ENCODE peak calls at places on chromosomes 7 and 10, in five cellular contexts. A is astrocyte of the spinal cord, G is cardiac muscle cell, T is HCT116, I is left ventricle myocardium inferior. X is an unnamed sample.

GRCh38 chr7:41733063-41733398 is 30.1 kb upstream of the INHBA start:
- DNase-seq in A (no peak), G (no peak), T (no peak), I (no peak), X (no peak)

GRCh38 chr10:30436200-30436599 is 2.2 kb downstream of the MAP3K8 start:
- DNase-seq in A (peak), G (peak), T (no peak), I (no peak), X (no peak)

GRCh38 chr7:43511029-43511428 is 71.9 kb upstream of the STK17A start:
- DNase-seq in A (no peak), G (no peak), T (no peak), I (no peak), X (no peak)

GRCh38 chr7:112938895-112939588 is 147.6 kb downstream of the GPR85 start:
- DNase-seq in A (peak), G (peak), T (no peak), I (peak), X (no peak)

GRCh38 chr7:21980921-21981320 is 35.2 kb upstream of the CDCA7L start:
- DNase-seq in A (no peak), G (no peak), T (no peak), I (no peak), X (no peak)

GRCh38 chr10:88023676-88024075 is 160.3 kb downstream of the PTEN start:
- DNase-seq in A (no peak), G (no peak), T (no peak), I (no peak), X (no peak)

GRCh38 chr7:43470110-43470509 is 112.8 kb upstream of the STK17A start:
- DNase-seq in A (no peak), G (peak), T (no peak), I (no peak), X (no peak)

GRCh38 chr10:75099952-75100763 is 11.3 kb upstream of the SAMD8 start:
- DNase-seq in A (peak), G (peak), T (peak), I (peak), X (no peak)

GRCh38 chr10:70575486-70575873 is 27.1 kb downstream of the PRF1 start:
- DNase-seq in A (peak), G (no peak), T (no peak), I (no peak), X (no peak)

GRCh38 chr10:132282667-132283603 is 24.8 kb downstream of the STK32C start:
- DNase-seq in A (no peak), G (peak), T (no peak), I (no peak), X (no peak)

GRCh38 chr7:2701832-2702593 is 14.0 kb downstream of the AMZ1 start:
- DNase-seq in A (no peak), G (peak), T (no peak), I (peak), X (no peak)

GRCh38 chr10:103696411-103697145 is 158.8 kb downstream of the SH3PXD2A start:
- DNase-seq in A (peak), G (peak), T (peak), I (peak), X (no peak)

GRCh38 chr7:79290398-79290797 is 163.1 kb downstream of the MAGI2 start:
- DNase-seq in A (no peak), G (no peak), T (no peak), I (no peak), X (no peak)

GRCh38 chr7:139602143-139602722 is 78.7 kb downstream of the CLEC2L start:
- DNase-seq in A (peak), G (peak), T (peak), I (no peak), X (peak)

GRCh38 chr7:63042730-63043511 is 955.7 kb upstream of the ZNF722 start:
- DNase-seq in A (no peak), G (no peak), T (no peak), I (no peak), X (no peak)

GRCh38 chr10:96390460-96390864 is 31.7 kb upstream of the OPALIN start:
- DNase-seq in A (no peak), G (no peak), T (no peak), I (peak), X (peak)

GRCh38 chr10:30583778-30584415 is 45.7 kb downstream of the LYZL2 start:
- DNase-seq in A (peak), G (peak), T (peak), I (peak), X (peak)

GRCh38 chr7:99135938-99136337 is 8.0 kb downstream of the SMURF1 start:
- DNase-seq in A (no peak), G (no peak), T (no peak), I (no peak), X (no peak)

GRCh38 chr10:128431997-128432396 is 305.8 kb upstream of the MKI67 start:
- DNase-seq in A (no peak), G (no peak), T (no peak), I (no peak), X (no peak)

GRCh38 chr7:109206196-109206595 is 636.5 kb downstream of the DNAJB9 start:
- DNase-seq in A (no peak), G (no peak), T (no peak), I (no peak), X (no peak)

GRCh38 chr10:128623776-128624175 is 497.6 kb upstream of the MKI67 start:
- DNase-seq in A (no peak), G (no peak), T (no peak), I (no peak), X (no peak)

GRCh38 chr10:121527690-121528089 is 70.6 kb downstream of the FGFR2 start:
- DNase-seq in A (peak), G (peak), T (no peak), I (no peak), X (no peak)

GRCh38 chr7:153110606-153111005 is 351.1 kb downstream of the ACTR3B start:
- DNase-seq in A (no peak), G (no peak), T (no peak), I (no peak), X (no peak)

GRCh38 chr10:86410542-86411124 is 44.0 kb upstream of the GRID1 start:
- DNase-seq in A (peak), G (peak), T (no peak), I (no peak), X (no peak)

GRCh38 chr7:72785166-72785955 is 42.6 kb downstream of the TYW1B start:
- DNase-seq in A (peak), G (no peak), T (no peak), I (no peak), X (no peak)

GRCh38 chr10:4250497-4250887 is 465.5 kb upstream of the KLF6 start:
- DNase-seq in A (no peak), G (no peak), T (no peak), I (no peak), X (no peak)

GRCh38 chr10:4249841-4250496 is 465.0 kb upstream of the KLF6 start:
- DNase-seq in A (no peak), G (no peak), T (no peak), I (no peak), X (no peak)

GRCh38 chr10:4246881-4247358 is 461.9 kb upstream of the KLF6 start:
- DNase-seq in A (peak), G (peak), T (no peak), I (no peak), X (no peak)

GRCh38 chr10:4243651-4244050 is 458.6 kb upstream of the KLF6 start:
- DNase-seq in A (peak), G (peak), T (peak), I (no peak), X (no peak)

GRCh38 chr10:4247379-4247778 is 462.4 kb upstream of the KLF6 start:
- DNase-seq in A (no peak), G (peak), T (no peak), I (no peak), X (no peak)
- H3K4me3 ChIP-seq in A (no peak), G (no peak), T (no peak), I (no peak), X (no peak)

GRCh38 chr10:90707657-90708056 is 150.2 kb downstream of the HTR7 start:
- DNase-seq in A (no peak), G (no peak), T (no peak), I (no peak), X (no peak)

GRCh38 chr10:90709727-90710126 is 148.1 kb downstream of the HTR7 start:
- DNase-seq in A (no peak), G (no peak), T (no peak), I (no peak), X (no peak)

GRCh38 chr10:90718185-90718584 is 139.7 kb downstream of the HTR7 start:
- DNase-seq in A (peak), G (peak), T (no peak), I (no peak), X (no peak)

DNA sequence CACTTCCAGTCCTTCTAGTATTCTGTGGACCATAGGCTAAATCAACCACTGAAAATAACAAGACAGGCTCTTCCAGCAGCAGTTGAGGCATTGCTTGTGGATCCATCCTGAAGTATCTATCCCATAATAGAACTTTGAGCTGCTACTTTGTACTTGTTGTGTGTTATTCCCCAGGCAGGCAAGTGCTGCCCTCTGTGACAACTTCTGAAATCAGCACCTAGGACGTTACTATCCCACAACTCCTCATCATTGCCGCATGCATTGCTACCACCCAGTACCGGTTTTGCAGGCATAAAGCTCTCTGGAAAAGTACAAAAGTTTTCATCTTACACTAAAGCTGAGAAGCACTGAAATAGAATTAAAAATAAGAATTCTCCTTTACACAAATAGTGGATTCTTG is 145.3 kb downstream of the HTR7 start:
- DNase-seq in A (no peak), G (no peak), T (no peak), I (no peak), X (no peak)
- TF ChIP-seq CTCF in A (no peak), G (no peak), T (peak), I (no peak), X (peak)

GRCh38 chr7:8532116-8532515 is 98.7 kb downstream of the NXPH1 start:
- DNase-seq in A (no peak), G (no peak), T (no peak), I (no peak), X (no peak)
- H3K4me3 ChIP-seq in A (no peak), G (no peak), T (no peak), I (no peak), X (no peak)

GRCh38 chr7:77436889-77437265 is 20.7 kb upstream of the GSAP start:
- DNase-seq in A (no peak), G (no peak), T (no peak), I (no peak), X (no peak)
- TF ChIP-seq CTCF in A (no peak), G (no peak), T (no peak), I (no peak), X (no peak)

GRCh38 chr10:69142983-69143382 is 19.0 kb downstream of the VPS26A start:
- DNase-seq in A (no peak), G (no peak), T (no peak), I (no peak), X (no peak)
- H3K4me3 ChIP-seq in A (no peak), G (no peak), T (no peak), I (no peak), X (no peak)

DNA sequence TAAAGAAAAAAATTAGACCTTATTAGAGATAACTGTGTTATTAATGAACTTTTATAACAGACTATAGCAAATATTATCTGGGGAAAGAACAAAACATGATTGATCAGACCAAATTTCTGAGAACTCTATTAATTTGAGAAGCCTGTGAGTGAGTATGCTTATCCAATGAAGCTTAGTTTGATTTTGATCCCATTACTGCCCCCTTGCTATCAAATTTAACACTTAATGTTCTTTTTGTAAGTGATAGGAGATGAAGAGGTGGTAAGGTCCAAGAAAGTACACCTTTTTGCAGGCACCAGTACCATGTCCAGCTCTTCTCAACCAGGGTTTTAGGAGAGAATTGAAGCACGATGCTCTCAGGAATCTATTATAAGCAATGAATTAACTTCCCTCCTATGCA is 49.9 kb downstream of the ZNF365 start:
- DNase-seq in A (no peak), G (no peak), T (no peak), I (no peak), X (no peak)
- TF ChIP-seq CTCF in A (no peak), G (no peak), T (peak), I (no peak), X (no peak)

GRCh38 chr7:28446131-28446530 is 33.8 kb downstream of the CREB5 start:
- DNase-seq in A (no peak), G (no peak), T (no peak), I (no peak), X (no peak)
- H3K4me3 ChIP-seq in A (no peak), G (no peak), T (no peak), I (no peak), X (no peak)